ENCODE peak calls at places on chromosome 5, in four cellular contexts. E is WERI-Rb-1, X is GM23248, J is aorta. P is an unnamed sample.

GRCh38 chr5:65034782-65035181 is 266.1 kb downstream of the CWC27 start:
- DNase-seq in E (peak; percentile 30), J (no peak), X (no peak), P (peak; percentile 71)

GRCh38 chr5:176809544-176810083 is 745 bp upstream of the UNC5A start:
- DNase-seq in J (no peak), E (peak; percentile 73), X (no peak), P (no peak)

GRCh38 chr5:142248853-142249462 is 75.9 kb downstream of the SPRY4 start:
- DNase-seq in J (peak; percentile 81), E (peak; percentile 67), X (peak; percentile 70), P (no peak)

GRCh38 chr5:176772271-176773210 is 37.8 kb upstream of the UNC5A start:
- DNase-seq in E (no peak), X (no peak), J (peak; percentile 28), P (peak; percentile 11)

GRCh38 chr5:108793207-108793606 is 45.5 kb downstream of the FER start:
- DNase-seq in X (no peak), J (no peak), E (no peak), P (no peak)

GRCh38 chr5:144697847-144698262 is 527.2 kb downstream of the KCTD16 start:
- DNase-seq in X (peak; percentile 97), J (no peak), E (no peak), P (no peak)

GRCh38 chr5:68999181-68999580 is 94.6 kb upstream of the SLC30A5 start:
- DNase-seq in X (no peak), E (no peak), J (no peak), P (no peak)

GRCh38 chr5:83553000-83553486 is 81.5 kb downstream of the VCAN start:
- DNase-seq in J (no peak), E (no peak), X (peak; percentile 89), P (no peak)

GRCh38 chr5:3344671-3345070 is 251.0 kb upstream of the IRX1 start:
- DNase-seq in E (no peak), X (no peak), J (peak; percentile 41), P (no peak)

GRCh38 chr5:34064656-34065055 is 21.6 kb upstream of the C1QTNF3 start:
- DNase-seq in J (no peak), E (no peak), X (no peak), P (no peak)

GRCh38 chr5:174323878-174324281 is 278.4 kb downstream of the NSG2 start:
- DNase-seq in X (peak; percentile 60), E (peak; percentile 26), J (no peak), P (peak; percentile 90)

GRCh38 chr5:160020969-160021368 is 12.0 kb downstream of the TTC1 start:
- DNase-seq in X (no peak), E (no peak), J (no peak), P (no peak)

GRCh38 chr5:153489611-153490010 is 859 bp upstream of the GRIA1 start:
- DNase-seq in E (no peak), J (no peak), X (peak; percentile 84), P (no peak)

GRCh38 chr5:76393035-76393680 is 9.9 kb upstream of the IQGAP2 start:
- DNase-seq in J (no peak), E (no peak), X (no peak), P (peak; percentile 28)

GRCh38 chr5:38783011-38783551 is 62.7 kb upstream of the OSMR start:
- DNase-seq in X (peak; percentile 91), J (no peak), E (no peak), P (no peak)

GRCh38 chr5:149667084-149667826 is 62.9 kb upstream of the PPARGC1B start:
- DNase-seq in E (peak; percentile 44), J (no peak), X (peak; percentile 27), P (peak; percentile 76)

GRCh38 chr5:50302815-50303490 is 138.1 kb downstream of the EMB start:
- DNase-seq in J (no peak), X (peak; percentile 51), E (no peak), P (no peak)

GRCh38 chr5:32712463-32713395 is 1.6 kb downstream of the NPR3 start:
- DNase-seq in X (peak; percentile 64), E (no peak), J (peak; percentile 75), P (peak; percentile 66)

GRCh38 chr5:188488-189481 is 2.5 kb upstream of the LRRC14B start:
- DNase-seq in X (peak; percentile 91), E (peak; percentile 95), J (peak; percentile 96), P (peak; percentile 98)
- H3K4me3 ChIP-seq in X (peak overlapping the region; percentile 33), E (peak overlapping the region; percentile 6), J (no peak overlapping the region), P (no peak overlapping the region)

DNA sequence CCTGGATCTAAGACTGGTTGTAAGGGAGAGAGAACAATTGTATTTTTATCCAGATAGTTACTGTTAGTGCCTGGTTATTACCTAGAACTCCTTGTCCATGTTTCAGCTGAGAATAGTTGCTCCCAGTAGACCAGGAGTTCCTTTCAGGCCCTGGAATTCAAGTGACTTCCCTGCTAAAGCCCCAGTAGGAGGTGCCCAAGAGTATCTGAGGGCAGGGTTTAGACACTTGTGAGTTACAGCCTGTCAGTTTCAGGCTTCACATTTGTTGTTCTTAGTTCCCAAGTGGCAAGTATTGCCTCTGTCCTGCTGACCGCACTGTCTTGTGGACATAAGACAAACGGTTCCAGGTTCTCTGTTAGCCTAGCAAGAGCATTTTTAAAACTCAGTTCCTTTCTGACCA is 743.9 kb upstream of the SEMA6A start:
- DNase-seq in E (no peak), X (no peak), J (no peak), P (peak; percentile 15)
- H3K27me3 ChIP-seq in E (no peaks in the 10 kb centered on the region), X (no peaks in the 10 kb centered on the region), J (no peaks in the 10 kb centered on the region), P (no peaks in the 10 kb centered on the region)

GRCh38 chr5:126472538-126472889 is 49.3 kb downstream of the GRAMD2B start:
- DNase-seq in J (no peak), X (no peak), E (no peak), P (no peak)
- H3K4me3 ChIP-seq in J (no peak overlapping the region), X (peak overlapping the region; percentile 7), E (no peak overlapping the region), P (no peak overlapping the region)

DNA sequence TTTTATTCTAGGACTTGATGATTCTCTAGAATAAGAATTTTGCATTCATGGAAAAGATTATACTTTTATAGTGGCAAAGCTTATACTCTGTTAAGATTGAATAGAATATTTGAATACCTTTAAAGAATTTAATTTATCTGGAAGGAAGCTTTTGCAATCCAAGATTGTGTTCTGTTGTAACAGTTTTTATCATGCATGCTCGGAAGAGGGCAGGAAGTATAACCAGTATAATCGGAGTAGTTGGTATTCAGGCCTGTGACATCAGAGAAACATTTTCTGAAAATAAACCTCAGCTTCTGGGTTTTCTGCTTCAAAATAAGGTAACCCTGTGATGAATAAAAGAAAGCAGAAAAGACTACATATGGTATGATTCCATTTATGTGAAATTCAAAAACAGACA is 21.4 kb downstream of the CYSTM1 start:
- DNase-seq in E (no peak), J (no peak), X (no peak), P (no peak)
- H3K27me3 ChIP-seq in E (no peaks in the 10 kb centered on the region), J (no peaks in the 10 kb centered on the region), X (no peaks in the 10 kb centered on the region), P (no peaks in the 10 kb centered on the region)

DNA sequence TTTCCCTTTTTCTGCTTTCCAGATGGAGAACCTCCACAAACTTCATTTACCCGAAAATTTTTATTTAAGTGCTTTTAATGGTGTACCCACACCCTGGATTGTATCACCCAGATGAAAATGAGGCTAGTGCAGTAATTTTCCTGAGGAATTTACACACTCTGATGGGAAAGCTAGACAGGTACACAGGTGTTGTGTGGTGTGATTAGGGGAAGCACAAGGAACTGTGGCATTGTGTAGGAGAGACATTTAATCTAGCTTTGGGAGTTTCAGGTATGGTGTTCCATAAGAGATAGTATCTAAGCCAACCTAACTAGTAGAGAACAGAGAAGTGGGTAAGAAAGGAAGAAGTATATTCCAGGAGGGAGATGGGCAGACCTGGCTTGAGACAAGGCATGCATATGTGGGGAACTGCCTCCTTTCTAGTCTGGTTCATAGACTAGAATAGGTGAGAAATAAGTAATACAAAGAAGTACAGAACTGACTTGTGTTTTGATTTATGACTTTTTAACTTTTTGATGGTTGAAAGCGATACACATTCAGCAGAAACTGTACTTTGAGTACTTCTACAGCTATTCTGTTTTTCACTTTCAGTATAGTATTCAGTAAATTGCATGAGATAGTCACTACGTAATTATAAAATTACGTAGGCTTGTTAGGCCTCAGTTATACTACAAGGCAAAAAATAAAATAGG is 22.9 kb upstream of the ROPN1L start:
- DNase-seq in J (no peak), X (no peak), E (no peak), P (no peak)
- H3K4me3 ChIP-seq in J (no peak overlapping the region), X (no peak overlapping the region), E (no peak overlapping the region), P (no peak overlapping the region)

P was measured in H7.